ENCODE peak calls at places on chromosomes 6 and 20, in five cellular contexts. A is cardiac fibroblast, K is HFF-Myc, I is Peyer's patch, D is ascending aorta. N is an unnamed sample.

GRCh38 chr6:113464959-113465358 is 392.2 kb upstream of the MARCKS start:
- DNase-seq in A (peak; percentile 52), K (peak; percentile 36), I (no peak), D (no peak), N (no peak)

GRCh38 chr6:71400852-71401251 is 112.2 kb downstream of the OGFRL1 start:
- DNase-seq in A (no peak), K (no peak), I (no peak), D (no peak), N (no peak)

GRCh38 chr6:7025861-7026260 is 81.9 kb upstream of the RREB1 start:
- DNase-seq in A (no peak), K (no peak), I (no peak), D (no peak), N (no peak)

GRCh38 chr6:7050099-7050498 is 57.7 kb upstream of the RREB1 start:
- DNase-seq in A (no peak), K (no peak), I (no peak), D (no peak), N (no peak)

GRCh38 chr6:135577059-135577538 is 79.6 kb upstream of the AHI1 start:
- DNase-seq in A (no peak), K (no peak), I (no peak), D (no peak), N (peak; percentile 66)

GRCh38 chr20:19317240-19318069 is 105.0 kb downstream of the SLC24A3 start:
- DNase-seq in A (no peak), K (no peak), I (no peak), D (no peak), N (no peak)

GRCh38 chr6:13480631-13481501 is 6.5 kb downstream of the GFOD1 start:
- DNase-seq in A (no peak), K (no peak), I (no peak), D (no peak), N (no peak)

GRCh38 chr20:48102821-48103635 is 317.7 kb upstream of the SULF2 start:
- DNase-seq in A (peak; percentile 87), K (no peak), I (no peak), D (no peak), N (no peak)

GRCh38 chr6:140105857-140106256 is 731.4 kb upstream of the CITED2 start:
- DNase-seq in A (peak; percentile 23), K (no peak), I (no peak), D (no peak), N (no peak)

GRCh38 chr6:76697585-76697984 is 625.1 kb upstream of the IMPG1 start:
- DNase-seq in A (peak; percentile 34), K (no peak), I (no peak), D (no peak), N (no peak)

GRCh38 chr6:32956176-32956575 is 3.3 kb upstream of the HLA-DMA start:
- DNase-seq in A (no peak), K (no peak), I (no peak), D (no peak), N (no peak)

GRCh38 chr6:112251170-112251945 is 3.0 kb downstream of the LAMA4 start:
- DNase-seq in A (peak; percentile 92), K (no peak), I (no peak), D (peak; percentile 74), N (no peak)

GRCh38 chr20:17835941-17836861 is 132.4 kb downstream of the SNX5 start:
- DNase-seq in A (peak; percentile 99), K (no peak), I (no peak), D (peak; percentile 86), N (no peak)

GRCh38 chr6:43606019-43606418 is 23.0 kb downstream of the GTPBP2 start:
- DNase-seq in A (no peak), K (no peak), I (no peak), D (no peak), N (no peak)

GRCh38 chr20:15065794-15066193 is 728.4 kb upstream of the FLRT3 start:
- DNase-seq in A (no peak), K (peak; percentile 32), I (no peak), D (no peak), N (no peak)

GRCh38 chr6:27668442-27669275 is 195.8 kb upstream of the ZNF184 start:
- DNase-seq in A (peak; percentile 60), K (peak; percentile 69), I (no peak), D (no peak), N (peak; percentile 79)

GRCh38 chr6:161272600-161273355 is 1.1 kb downstream of the AGPAT4 start:
- DNase-seq in A (peak; percentile 59), K (peak; percentile 15), I (no peak), D (no peak), N (no peak)

GRCh38 chr6:70280462-70280861 is 22.4 kb downstream of the COL9A1 start:
- DNase-seq in A (no peak), K (no peak), I (no peak), D (no peak), N (no peak)

GRCh38 chr6:53809691-53810090 is 14.9 kb downstream of the LRRC1 start:
- DNase-seq in A (no peak), K (no peak), I (no peak), D (no peak), N (no peak)

GRCh38 chr20:8664778-8665177 is 404.1 kb upstream of the PLCB4 start:
- DNase-seq in A (no peak), K (no peak), I (no peak), D (no peak), N (no peak)

GRCh38 chr20:61042501-61043385 is 209.3 kb upstream of the CDH4 start:
- DNase-seq in A (no peak), K (no peak), I (no peak), D (no peak), N (no peak)

GRCh38 chr6:73481969-73482368 is 20.4 kb downstream of the MTO1 start:
- DNase-seq in A (no peak), K (no peak), I (no peak), D (no peak), N (no peak)

GRCh38 chr6:143064996-143065683 is 4.5 kb downstream of the AIG1 start:
- DNase-seq in A (peak; percentile 25), K (peak; percentile 5), I (no peak), D (no peak), N (no peak)

GRCh38 chr6:166419268-166419667 is 36.5 kb upstream of the MPC1 start:
- DNase-seq in A (no peak), K (peak; percentile 74), I (no peak), D (no peak), N (peak; percentile 37)

GRCh38 chr6:21999012-21999528 is 297.8 kb downstream of the PRL start:
- DNase-seq in A (peak; percentile 39), K (peak; percentile 56), I (no peak), D (no peak), N (no peak)

GRCh38 chr6:126376682-126377081 is 36.8 kb downstream of the CENPW start:
- DNase-seq in A (no peak), K (no peak), I (no peak), D (no peak), N (no peak)

GRCh38 chr6:24779416-24779815 is 4.7 kb downstream of the GMNN start:
- DNase-seq in A (no peak), K (no peak), I (no peak), D (no peak), N (peak; percentile 47)

GRCh38 chr6:3911130-3911529 is 62.0 kb downstream of the FAM50B start:
- DNase-seq in A (no peak), K (no peak), I (no peak), D (peak; percentile 56), N (no peak)

GRCh38 chr6:3908961-3909360 is 59.8 kb downstream of the FAM50B start:
- DNase-seq in A (no peak), K (no peak), I (no peak), D (peak; percentile 59), N (no peak)

GRCh38 chr6:3911614-3912336 is 62.6 kb downstream of the FAM50B start:
- DNase-seq in A (peak; percentile 89), K (peak; percentile 72), I (no peak), D (peak; percentile 93), N (no peak)

GRCh38 chr6:3908223-3908622 is 59.0 kb downstream of the FAM50B start:
- DNase-seq in A (no peak), K (no peak), I (no peak), D (peak; percentile 42), N (no peak)

DNA sequence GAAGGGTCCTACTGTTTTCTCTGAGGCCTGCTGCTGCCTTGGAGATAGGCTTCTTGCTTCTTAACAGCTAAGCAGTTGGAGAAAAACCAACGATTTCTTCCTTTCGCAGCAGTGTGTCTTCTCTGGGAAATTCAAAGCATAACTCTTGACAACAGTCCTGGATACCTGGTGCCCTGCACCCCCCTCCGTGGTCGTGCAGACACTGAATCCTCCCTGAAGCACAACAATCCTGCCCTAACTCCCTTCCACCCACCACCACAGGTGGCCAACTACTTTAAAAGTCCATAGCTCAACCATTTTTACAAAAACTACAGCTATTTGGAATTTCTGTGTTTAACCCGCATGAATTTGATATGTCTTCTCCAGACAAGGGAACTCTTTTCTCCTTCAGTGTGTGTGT is 61.1 kb downstream of the FAM50B start:
- DNase-seq in A (no peak), K (no peak), I (no peak), D (peak; percentile 33), N (no peak)
- TF ChIP-seq CTCF in A (no peak), K (no peak), I (no peak), D (no peak), N (no peak)

GRCh38 chr6:16735014-16735413 is 26.2 kb downstream of the ATXN1 start:
- DNase-seq in A (no peak), K (no peak), I (no peak), D (no peak), N (no peak)
- H3K4me3 ChIP-seq in A (no peak overlapping the region), K (no peak overlapping the region), I (no peak overlapping the region), D (no peak overlapping the region), N (no peak overlapping the region)

GRCh38 chr6:51949451-51949850 is 138.0 kb downstream of the PKHD1 start:
- DNase-seq in A (no peak), K (no peak), I (no peak), D (no peak), N (no peak)

GRCh38 chr6:51953246-51953645 is 134.2 kb downstream of the PKHD1 start:
- DNase-seq in A (no peak), K (no peak), I (no peak), D (no peak), N (no peak)

DNA sequence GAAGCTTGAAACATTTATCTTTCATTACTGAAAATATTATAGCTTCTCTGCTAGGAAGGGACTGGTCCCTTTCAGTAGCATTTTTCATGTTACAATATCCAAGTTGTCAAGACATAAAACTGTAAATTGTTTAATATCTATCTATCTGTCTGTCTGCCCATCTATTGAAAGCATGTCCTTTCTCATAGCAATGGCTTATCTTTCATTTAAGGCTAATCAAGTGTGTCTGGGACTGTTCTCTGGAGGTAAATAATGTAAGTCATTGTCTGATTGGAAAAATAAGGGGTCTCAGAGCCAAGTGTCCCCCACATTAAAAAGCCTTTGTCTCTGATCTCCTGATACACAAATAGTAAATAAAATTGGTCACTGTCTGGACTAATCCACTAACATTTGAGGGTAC is 135.5 kb downstream of the PKHD1 start:
- DNase-seq in A (no peak), K (no peak), I (no peak), D (no peak), N (no peak)
- TF ChIP-seq CTCF in A (no peak), K (no peak), I (no peak), D (no peak), N (no peak)

DNA sequence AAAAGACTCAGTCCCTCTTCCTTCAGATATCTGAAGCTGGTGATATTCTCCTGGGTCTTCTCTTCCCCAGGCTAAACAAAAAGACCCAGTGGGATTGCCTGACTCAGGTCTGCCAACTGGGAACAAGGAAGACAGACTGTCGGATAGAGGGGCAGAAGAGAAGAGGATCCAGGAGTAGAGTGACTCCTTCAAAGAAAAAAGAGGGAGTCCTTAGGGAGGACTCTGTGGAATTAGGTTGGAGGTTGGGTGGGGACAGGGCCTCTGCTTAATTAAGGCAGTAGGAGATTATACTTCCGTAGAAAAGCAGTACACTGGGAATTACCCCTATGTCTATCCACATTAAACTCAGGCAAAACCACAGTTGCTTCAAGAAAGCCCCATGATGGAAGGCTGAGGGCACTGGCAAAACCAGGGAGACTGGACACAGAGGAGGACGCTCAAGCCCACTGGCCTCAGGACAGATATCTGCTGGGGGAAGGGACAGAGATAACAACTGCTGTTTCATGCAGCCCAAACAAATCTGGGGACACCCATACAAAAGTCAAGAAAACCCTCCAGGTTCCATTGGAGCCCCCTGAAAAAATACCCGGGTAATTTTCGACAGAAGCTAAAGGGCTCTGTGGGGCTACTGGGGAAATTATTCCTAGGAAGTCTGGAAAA is 5.7 kb downstream of the BCL2L1 start:
- DNase-seq in A (no peak), K (no peak), I (no peak), D (no peak), N (no peak)
- H3K4me3 ChIP-seq in A (no peak overlapping the region), K (no peak overlapping the region), I (no peak overlapping the region), D (peak overlapping the region; percentile 82), N (peak overlapping the region; percentile 15)